ENCODE peak calls at places on chromosomes 7 and 10, in seven cellular contexts. F is IMR-90, B is mesendoderm, G is H9, Q is mesenchymal stem cell, N is trophoblast cell, C is H1. E is an unnamed sample.

GRCh38 chr10:101379663-101380352 is 25.8 kb downstream of the BTRC start:
- DNase-seq in F (no peak), B (no peak), G (no peak), Q (no peak), N (peak), C (no peak), E (no peak)

GRCh38 chr7:55690-56248 is 136.6 kb upstream of the FAM20C start:
- DNase-seq in F (no peak), B (peak), G (no peak), Q (no peak), N (no peak), C (no peak), E (no peak)

GRCh38 chr7:159007308-159008054 is 137.2 kb downstream of the VIPR2 start:
- DNase-seq in F (no peak), B (no peak), G (no peak), Q (no peak), N (no peak), C (no peak), E (no peak)

GRCh38 chr7:131692131-131692960 is 135.9 kb upstream of the PODXL start:
- DNase-seq in F (peak), B (peak), G (peak), Q (peak), N (peak), C (peak), E (peak)

GRCh38 chr7:51327287-51327717 is 10.7 kb upstream of the COBL start:
- DNase-seq in F (no peak), B (peak), G (peak), Q (no peak), N (no peak), C (peak), E (no peak)

GRCh38 chr7:47047384-47047783 is 534.5 kb downstream of the TNS3 start:
- DNase-seq in F (no peak), B (no peak), G (no peak), Q (no peak), N (no peak), C (no peak), E (no peak)

GRCh38 chr7:131898418-131898817 is 342.0 kb upstream of the PODXL start:
- DNase-seq in F (no peak), B (no peak), G (no peak), Q (no peak), N (no peak), C (no peak), E (no peak)

GRCh38 chr10:100448977-100449376 is 13.8 kb upstream of the WNT8B start:
- DNase-seq in F (no peak), B (no peak), G (no peak), Q (no peak), N (no peak), C (no peak), E (no peak)

DNA sequence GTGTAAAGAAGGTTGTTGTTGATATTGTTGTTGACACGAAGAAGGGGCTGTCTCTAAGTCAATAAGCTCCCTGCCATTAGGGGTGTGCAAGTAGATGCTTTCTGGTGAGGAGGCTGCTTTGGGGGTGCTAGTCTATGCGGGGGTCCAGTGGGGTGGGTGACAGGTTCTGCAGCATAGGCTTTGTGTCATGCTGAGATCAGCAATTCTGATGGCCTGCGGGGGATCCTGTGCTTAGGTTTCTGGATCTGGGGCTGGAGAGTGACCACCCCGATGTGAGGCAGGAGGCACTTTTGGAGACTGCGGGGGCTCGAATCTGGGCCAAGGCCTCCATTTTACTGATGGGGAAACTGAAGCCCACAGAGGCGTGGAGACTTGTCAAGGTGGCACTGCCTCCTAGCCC is 5.1 kb downstream of the AQP1 start:
- DNase-seq in F (no peak), B (no peak), G (no peak), Q (no peak), N (no peak), C (no peak), E (no peak)
- H3K27ac ChIP-seq in F (no peak), B (no peak), G (no peak), Q (no peak), N (no peak), C (no peak), E (no peak)

GRCh38 chr10:11212686-11213085 is 195.0 kb downstream of the CELF2 start:
- DNase-seq in F (no peak), B (no peak), G (no peak), Q (no peak), N (no peak), C (no peak), E (no peak)

GRCh38 chr10:11213156-11213555 is 195.5 kb downstream of the CELF2 start:
- DNase-seq in F (no peak), B (no peak), G (no peak), Q (no peak), N (no peak), C (no peak), E (no peak)

GRCh38 chr10:11218395-11218794 is 200.7 kb downstream of the CELF2 start:
- DNase-seq in F (no peak), B (no peak), G (no peak), Q (no peak), N (no peak), C (no peak), E (no peak)

GRCh38 chr10:11214407-11214806 is 196.7 kb downstream of the CELF2 start:
- DNase-seq in F (no peak), B (no peak), G (no peak), Q (no peak), N (no peak), C (no peak), E (no peak)

GRCh38 chr10:11215468-11215867 is 197.8 kb downstream of the CELF2 start:
- DNase-seq in F (no peak), B (no peak), G (no peak), Q (no peak), N (no peak), C (no peak), E (no peak)
- H3K18ac ChIP-seq in F (no peak), B (no peak), G (no peak), Q (no peak), N (no peak), C (no peak), E (no peak)

GRCh38 chr7:134513169-134513752 is 14.1 kb upstream of the AKR1B10 start:
- DNase-seq in F (peak), B (peak), G (peak), Q (peak), N (peak), C (peak), E (peak)

GRCh38 chr7:134514106-134514505 is 13.3 kb upstream of the AKR1B10 start:
- DNase-seq in F (no peak), B (no peak), G (no peak), Q (no peak), N (no peak), C (no peak), E (no peak)

GRCh38 chr7:134512271-134512670 is 15.1 kb upstream of the AKR1B10 start:
- DNase-seq in F (no peak), B (no peak), G (no peak), Q (no peak), N (peak), C (no peak), E (no peak)

GRCh38 chr7:134509010-134509409 is 18.4 kb upstream of the AKR1B10 start:
- DNase-seq in F (no peak), B (no peak), G (no peak), Q (no peak), N (no peak), C (no peak), E (no peak)

GRCh38 chr7:134510646-134511045 is 16.7 kb upstream of the AKR1B10 start:
- DNase-seq in F (no peak), B (no peak), G (no peak), Q (no peak), N (peak), C (no peak), E (no peak)
- H2BK5ac ChIP-seq in F (no peak), B (no peak), G (no peak), Q (no peak), N (no peak), C (no peak), E (no peak)

GRCh38 chr10:75426880-75427279 is 4.5 kb upstream of the LRMDA start:
- DNase-seq in F (no peak), B (no peak), G (no peak), Q (no peak), N (no peak), C (no peak), E (no peak)
- H3K27ac ChIP-seq in F (no peak), B (no peak), G (no peak), Q (no peak), N (no peak), C (no peak), E (no peak)

DNA sequence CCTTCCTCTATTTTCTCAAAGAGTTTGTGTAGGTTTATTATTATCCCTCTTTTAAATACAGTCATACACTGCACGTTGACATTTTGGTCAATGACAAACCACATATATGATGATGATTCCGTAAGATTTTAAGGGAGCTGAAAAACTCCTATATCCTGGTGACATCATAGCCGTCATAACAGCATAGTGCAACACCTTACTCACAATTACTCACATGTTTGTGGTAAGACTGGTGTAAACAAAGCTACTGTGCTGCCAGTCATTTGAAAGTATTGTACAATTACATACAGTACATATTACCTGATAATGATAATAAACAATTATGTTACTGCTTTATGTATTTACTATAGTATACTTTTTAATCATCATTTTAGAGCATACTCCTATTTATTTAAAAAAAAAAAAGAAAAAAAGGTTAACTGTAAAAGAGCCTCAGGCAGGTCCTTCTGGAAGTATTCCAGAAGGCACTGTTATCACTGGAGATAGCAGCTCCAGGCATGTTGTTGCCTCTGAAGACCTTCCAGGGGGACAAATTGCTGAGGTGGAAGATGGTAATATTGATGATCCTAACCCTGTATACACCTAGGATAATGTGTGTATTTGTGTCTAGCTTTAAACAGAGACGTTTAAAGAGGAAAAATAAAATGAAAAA is 123.3 kb upstream of the CDK1 start:
- DNase-seq in F (peak), B (no peak), G (no peak), Q (peak), N (peak), C (no peak), E (no peak)
- H3K18ac ChIP-seq in F (no peak), B (no peak), G (no peak), Q (no peak), N (no peak), C (no peak), E (no peak)

DNA sequence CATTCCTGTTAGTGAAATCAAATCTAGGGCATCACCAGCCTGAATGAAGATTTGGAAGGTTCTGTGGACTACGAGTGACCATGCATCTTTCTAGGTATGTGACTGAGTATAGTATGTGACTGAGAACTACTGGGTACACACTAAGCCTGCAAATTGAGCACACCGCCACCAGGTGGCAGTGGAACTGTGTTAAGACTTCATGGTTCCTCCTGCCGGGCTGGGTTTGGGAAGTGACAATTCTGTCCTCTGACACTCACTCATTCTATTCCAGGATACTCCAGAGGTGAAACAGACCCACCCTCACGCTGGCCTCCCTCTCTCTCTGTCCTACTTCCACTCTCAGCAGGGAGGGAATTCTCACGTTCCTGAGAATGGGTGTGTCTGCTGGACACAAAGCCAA is 84.0 kb upstream of the TMEM248 start:
- DNase-seq in F (peak), B (peak), G (peak), Q (peak), N (no peak), C (peak), E (no peak)
- H2BK5ac ChIP-seq in F (no peak), B (no peak), G (no peak), Q (no peak), N (no peak), C (no peak), E (no peak)

GRCh38 chr10:120750167-120750566 is 101.0 kb upstream of the WDR11 start:
- DNase-seq in F (no peak), B (no peak), G (no peak), Q (no peak), N (no peak), C (no peak), E (no peak)
- H3K27ac ChIP-seq in F (no peak), B (no peak), G (no peak), Q (no peak), N (no peak), C (no peak), E (no peak)

E was measured in neuronal stem cell.